ENCODE peak calls at places on chromosomes 12 and 14, in six cellular contexts. G is hepatocyte, F is foreskin fibroblast, K is PC-3, L is lung, J is AG04450. M is an unnamed sample.

GRCh38 chr12:96400631-96401060 is 407 bp upstream of the CDK17 start:
- DNase-seq in K (peak), F (no peak), L (no peak), J (no peak), G (no peak), M (peak)

GRCh38 chr14:80669416-80669815 is 272.1 kb downstream of the CEP128 start:
- DNase-seq in F (no peak), G (no peak), J (no peak), K (no peak), L (no peak), M (no peak)

GRCh38 chr12:107632246-107632645 is 53.4 kb upstream of the PWP1 start:
- DNase-seq in J (no peak), F (no peak), G (peak), L (no peak), K (no peak), M (peak)

GRCh38 chr14:104267895-104268294 is 129.5 kb downstream of the KIF26A start:
- DNase-seq in K (no peak), G (no peak), L (no peak), J (no peak), F (no peak), M (no peak)

GRCh38 chr14:29311983-29312382 is 545.4 kb downstream of the FOXG1 start:
- DNase-seq in K (no peak), F (peak), G (no peak), L (no peak), J (no peak), M (no peak)

GRCh38 chr12:87667378-87667777 is 361.8 kb downstream of the C12orf50 start:
- DNase-seq in L (no peak), F (no peak), K (peak), J (no peak), G (peak), M (peak)

GRCh38 chr14:53630336-53630735 is 326.3 kb downstream of the BMP4 start:
- DNase-seq in J (no peak), G (no peak), K (no peak), L (no peak), F (no peak), M (no peak)

GRCh38 chr12:99455350-99456037 is 192.1 kb upstream of the GARIN6 start:
- DNase-seq in L (no peak), G (no peak), K (peak), F (no peak), J (no peak), M (peak)

GRCh38 chr12:32895688-32896437 is 714 bp downstream of the PKP2 start:
- DNase-seq in G (peak), L (no peak), J (no peak), K (peak), F (no peak), M (peak)

GRCh38 chr12:123265851-123266678 is 5.6 kb downstream of the CDK2AP1 start:
- DNase-seq in L (no peak), J (no peak), G (no peak), K (no peak), F (no peak), M (no peak)

GRCh38 chr12:101459642-101460346 is 15.3 kb upstream of the SPIC start:
- DNase-seq in K (peak), G (peak), L (no peak), F (peak), J (no peak), M (peak)

GRCh38 chr12:101829639-101830390 is 944 bp downstream of the GNPTAB start:
- DNase-seq in G (peak), K (peak), L (no peak), J (no peak), F (no peak), M (peak)

GRCh38 chr14:68789798-68790655 is 2.8 kb downstream of the ZFP36L1 start:
- DNase-seq in G (peak), J (no peak), F (no peak), K (no peak), L (no peak), M (peak)

GRCh38 chr12:72075891-72076557 is 137.4 kb downstream of the TPH2 start:
- DNase-seq in F (no peak), L (no peak), G (no peak), J (no peak), K (no peak), M (no peak)

GRCh38 chr14:33933386-33933934 is 17.4 kb downstream of the EGLN3 start:
- DNase-seq in G (no peak), L (no peak), K (no peak), J (no peak), F (no peak), M (no peak)

GRCh38 chr14:99252940-99253868 is 18.8 kb downstream of the BCL11B start:
- DNase-seq in F (no peak), J (no peak), G (no peak), L (no peak), K (no peak), M (no peak)

GRCh38 chr12:125330645-125331341 is 265.6 kb downstream of the AACS start:
- DNase-seq in J (no peak), G (peak), F (peak), L (peak), K (peak), M (peak)

GRCh38 chr14:34826661-34827060 is 48.5 kb downstream of the BAZ1A start:
- DNase-seq in G (no peak), F (peak), L (no peak), J (no peak), K (peak), M (peak)

GRCh38 chr12:25424186-25424854 is 128.8 kb downstream of the LMNTD1 start:
- DNase-seq in K (no peak), J (no peak), F (no peak), G (no peak), L (no peak), M (no peak)

GRCh38 chr12:41013921-41014642 is 174.0 kb upstream of the PDZRN4 start:
- DNase-seq in F (no peak), K (no peak), G (no peak), J (no peak), L (no peak), M (peak)

GRCh38 chr12:121893901-121894540 is 5.4 kb downstream of the PSMD9 start:
- DNase-seq in F (peak), L (no peak), K (peak), J (peak), G (peak), M (peak)

DNA sequence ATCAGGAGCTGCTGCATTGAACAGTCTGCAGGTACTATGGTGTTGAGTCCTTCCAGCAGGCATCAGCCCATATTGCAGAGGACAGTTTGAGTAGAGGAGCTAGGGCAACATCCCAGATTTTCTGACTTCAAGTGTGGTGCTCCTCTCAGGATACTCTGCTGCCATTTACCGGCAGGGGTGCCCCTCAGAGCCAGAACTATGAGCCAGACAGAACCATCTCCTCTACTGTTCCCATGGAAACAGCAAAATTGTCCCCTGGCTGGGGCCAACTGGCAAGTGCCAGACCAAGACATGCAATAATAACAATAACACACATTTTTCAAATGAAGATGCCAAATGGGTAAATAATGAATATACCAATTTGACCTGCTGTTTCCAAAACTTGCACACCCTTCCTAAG is 102.9 kb downstream of the ADCK1 start:
- DNase-seq in L (no peak), F (no peak), G (no peak), K (no peak), J (no peak), M (no peak)
- TF ChIP-seq CTCF in L (no peak), F (no peak), G (no peak), K (no peak), J (no peak), M (no peak)

GRCh38 chr12:67318786-67319185 is 49.6 kb downstream of the CAND1 start:
- DNase-seq in G (no peak), K (no peak), J (no peak), F (no peak), L (no peak), M (no peak)
- TF ChIP-seq CTCF in G (no peak), K (no peak), J (no peak), F (no peak), L (no peak), M (no peak)

DNA sequence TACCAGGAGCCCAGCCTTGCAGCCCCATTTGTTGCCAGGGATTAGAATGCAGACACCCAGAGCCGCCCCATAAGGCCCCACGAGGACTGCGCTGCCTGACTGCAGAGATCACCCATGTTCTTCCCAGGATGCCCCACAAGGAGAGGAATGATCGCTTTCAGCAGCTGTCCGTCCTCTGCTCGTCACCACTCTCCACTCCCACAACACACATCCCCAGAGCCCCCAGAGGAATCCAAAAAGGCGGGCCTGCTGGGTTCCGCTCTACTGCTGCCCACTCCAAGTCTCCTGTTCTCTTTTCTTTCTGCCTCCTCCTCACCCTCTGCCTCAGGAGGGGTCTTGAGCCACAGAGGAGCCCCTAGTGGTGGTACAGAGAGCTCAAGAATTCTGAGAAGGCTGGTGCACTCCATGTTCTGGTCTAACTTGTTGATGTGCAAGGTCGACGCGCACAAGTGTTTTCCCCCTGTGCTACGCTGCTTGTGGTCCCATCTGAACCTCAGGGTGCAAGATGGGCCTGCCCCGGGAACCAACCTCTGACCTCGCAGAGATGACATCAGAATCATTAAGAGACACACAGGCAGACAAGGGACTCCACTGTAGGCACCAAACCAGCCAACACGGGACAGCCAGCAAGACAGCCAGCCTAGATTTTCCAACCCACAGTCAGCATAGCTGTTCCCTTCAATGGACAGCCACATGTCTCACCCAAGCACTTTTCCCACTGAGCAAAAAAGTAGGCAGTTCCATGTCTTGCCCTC is 30.0 kb downstream of the PXN start:
- DNase-seq in K (no peak), L (no peak), G (no peak), F (no peak), J (no peak), M (no peak)
- TF ChIP-seq CTCF in K (peak), L (no peak), G (peak), F (peak), J (peak), M (no peak)

GRCh38 chr14:23361763-23362162 is 3.2 kb downstream of the EFS start:
- DNase-seq in J (no peak), F (no peak), K (no peak), L (no peak), G (no peak), M (no peak)

GRCh38 chr14:23360496-23360895 is 4.5 kb downstream of the EFS start:
- DNase-seq in G (no peak), J (no peak), K (no peak), L (no peak), F (no peak), M (no peak)

GRCh38 chr14:23364164-23364571 is 804 bp downstream of the EFS start:
- DNase-seq in K (no peak), L (no peak), F (no peak), G (peak), J (no peak), M (no peak)

GRCh38 chr14:23361320-23361719 is 3.7 kb downstream of the EFS start:
- DNase-seq in L (no peak), F (peak), G (no peak), K (no peak), J (no peak), M (no peak)

DNA sequence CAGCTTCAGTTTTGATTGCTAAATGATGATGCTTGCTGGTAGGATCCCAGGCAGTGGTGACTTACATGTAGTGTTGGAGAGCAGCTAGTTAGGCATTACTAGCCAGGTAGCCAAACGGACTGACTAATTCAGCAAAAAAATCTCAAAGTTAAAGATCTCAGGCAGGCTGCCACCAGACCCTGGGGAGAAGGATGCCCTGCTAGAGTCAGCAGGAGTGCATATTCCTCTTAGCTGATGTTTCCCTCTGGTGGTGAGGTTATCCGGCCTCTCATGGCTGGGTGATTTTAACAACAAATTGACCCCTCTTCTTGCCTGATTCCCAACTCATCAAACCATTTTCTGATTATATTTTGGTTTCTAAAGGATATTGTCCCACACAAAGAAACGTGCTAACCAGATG is 2.8 kb downstream of the EFS start:
- DNase-seq in K (peak), L (no peak), J (no peak), G (no peak), F (no peak), M (no peak)
- TF ChIP-seq CTCF in K (peak), L (no peak), J (peak), G (peak), F (peak), M (no peak)

GRCh38 chr14:105287249-105288102 is 13.3 kb downstream of the BRF1 start:
- DNase-seq in K (no peak), J (no peak), G (no peak), F (no peak), L (no peak), M (no peak)
- TF ChIP-seq CTCF in K (no peak), J (no peak), G (no peak), F (no peak), L (no peak), M (no peak)

DNA sequence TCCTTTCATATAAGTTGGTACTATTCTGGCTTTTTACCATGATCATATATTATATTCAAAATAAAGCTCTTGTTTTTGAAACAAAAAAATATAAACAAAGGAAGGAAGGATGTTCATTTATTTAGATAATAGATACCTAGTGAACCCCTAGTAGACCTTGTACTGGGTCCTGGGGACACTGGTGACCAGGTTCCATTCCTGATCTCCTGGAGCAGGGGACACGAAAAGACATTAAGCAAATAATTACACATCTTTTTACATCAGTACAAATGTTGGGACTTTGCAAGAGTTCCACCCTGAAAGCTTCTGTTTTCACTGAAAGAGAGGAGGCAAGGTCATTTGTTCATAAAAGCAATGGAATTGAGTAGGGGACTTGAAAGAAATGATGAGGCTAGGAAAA is 49.3 kb upstream of the SLC38A4 start:
- DNase-seq in J (no peak), G (no peak), L (no peak), F (no peak), K (no peak), M (no peak)
- TF ChIP-seq CTCF in J (no peak), G (no peak), L (no peak), F (no peak), K (no peak), M (no peak)